ENCODE peak calls at places on chromosomes 2 and 18, in four cellular contexts. J is suprapubic skin, O is spleen, W is H1. B is an unnamed sample.

GRCh38 chr2:172698041-172698863 is 37.4 kb upstream of the RAPGEF4 start:
- DNase-seq in J (no peak), O (no peak), W (no peak), B (no peak)

GRCh38 chr2:241309684-241310117 is 5.8 kb downstream of the HDLBP start:
- DNase-seq in J (no peak), O (peak; percentile 80), W (peak; percentile 28), B (no peak)

GRCh38 chr2:219947575-219947974 is 320.1 kb downstream of the SLC4A3 start:
- DNase-seq in J (no peak), O (no peak), W (no peak), B (no peak)

GRCh38 chr2:8255448-8255800 is 426.4 kb upstream of the ID2 start:
- DNase-seq in J (no peak), O (no peak), W (no peak), B (no peak)

GRCh38 chr2:99780276-99780675 is 290.5 kb upstream of the REV1 start:
- DNase-seq in J (no peak), O (no peak), W (no peak), B (no peak)

GRCh38 chr18:37019157-37019571 is 190.2 kb downstream of the KIAA1328 start:
- DNase-seq in J (no peak), O (no peak), W (peak; percentile 47), B (no peak)

GRCh38 chr18:57084331-57085298 is 62.3 kb upstream of the BOD1L2 start:
- DNase-seq in J (no peak), O (no peak), W (no peak), B (no peak)

GRCh38 chr2:14427982-14428567 is 204.4 kb upstream of the LRATD1 start:
- DNase-seq in J (no peak), O (no peak), W (no peak), B (no peak)

GRCh38 chr2:209425082-209426071 is 1.5 kb downstream of the MAP2 start:
- DNase-seq in J (no peak), O (no peak), W (no peak), B (no peak)

GRCh38 chr2:176115883-176116813 is at the start of gene HOXD10:
- DNase-seq in J (no peak), O (peak; percentile 75), W (peak; percentile 82), B (peak; percentile 81)

DNA sequence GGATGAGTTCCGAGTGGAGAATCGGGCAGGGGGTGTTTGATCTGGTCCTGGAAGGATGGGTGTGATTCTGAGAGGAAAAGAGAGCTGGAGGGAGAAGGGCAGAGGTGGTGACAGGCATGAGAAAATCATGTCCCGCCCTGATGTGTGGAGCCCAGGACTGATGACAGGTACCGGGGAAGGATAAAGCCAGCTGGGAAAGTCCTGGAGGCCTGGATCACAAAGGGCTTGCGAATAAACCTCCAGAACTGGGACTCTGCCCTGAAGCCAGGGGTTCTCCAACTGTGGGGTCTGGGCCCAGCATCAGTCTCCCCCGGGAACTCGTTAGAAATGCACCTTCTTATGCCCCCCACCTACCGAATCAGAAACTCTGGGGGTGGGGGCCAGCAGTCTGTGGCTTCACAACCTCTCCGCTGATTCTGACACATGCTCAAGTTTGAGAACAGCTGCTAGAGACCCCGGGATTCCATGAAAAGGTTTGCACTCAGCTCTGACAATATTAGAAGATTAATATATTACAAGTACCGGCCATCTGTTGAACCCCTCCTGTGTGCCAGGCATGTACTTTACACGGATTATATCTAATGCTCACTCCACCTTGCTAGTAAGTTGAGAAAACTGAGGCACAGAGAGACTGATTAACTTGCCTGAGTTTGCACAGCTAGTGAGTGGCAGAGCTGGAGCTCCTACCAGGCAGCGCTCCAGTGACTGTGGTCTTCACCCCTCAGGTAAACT is 8.0 kb downstream of the TNFRSF11A start:
- DNase-seq in J (no peak), O (no peak), W (peak; percentile 31), B (no peak)
- H3K4me1 ChIP-seq in J (no peaks in the 10 kb centered on the region), O (peaks cover 33% of the 10 kb centered on the region), W (peaks cover 22% of the 10 kb centered on the region), B (no peaks in the 10 kb centered on the region)

GRCh38 chr2:46877619-46878113 is 37.9 kb downstream of the MCFD2 start:
- DNase-seq in J (no peak), O (no peak), W (no peak), B (peak; percentile 19)

GRCh38 chr2:46878886-46879285 is 36.7 kb downstream of the MCFD2 start:
- DNase-seq in J (no peak), O (no peak), W (no peak), B (peak; percentile 22)

GRCh38 chr2:46875226-46875899 is 40.2 kb downstream of the MCFD2 start:
- DNase-seq in J (peak; percentile 15), O (no peak), W (no peak), B (no peak)

GRCh38 chr2:46878240-46878877 is 37.2 kb downstream of the MCFD2 start:
- DNase-seq in J (no peak), O (no peak), W (no peak), B (no peak)

DNA sequence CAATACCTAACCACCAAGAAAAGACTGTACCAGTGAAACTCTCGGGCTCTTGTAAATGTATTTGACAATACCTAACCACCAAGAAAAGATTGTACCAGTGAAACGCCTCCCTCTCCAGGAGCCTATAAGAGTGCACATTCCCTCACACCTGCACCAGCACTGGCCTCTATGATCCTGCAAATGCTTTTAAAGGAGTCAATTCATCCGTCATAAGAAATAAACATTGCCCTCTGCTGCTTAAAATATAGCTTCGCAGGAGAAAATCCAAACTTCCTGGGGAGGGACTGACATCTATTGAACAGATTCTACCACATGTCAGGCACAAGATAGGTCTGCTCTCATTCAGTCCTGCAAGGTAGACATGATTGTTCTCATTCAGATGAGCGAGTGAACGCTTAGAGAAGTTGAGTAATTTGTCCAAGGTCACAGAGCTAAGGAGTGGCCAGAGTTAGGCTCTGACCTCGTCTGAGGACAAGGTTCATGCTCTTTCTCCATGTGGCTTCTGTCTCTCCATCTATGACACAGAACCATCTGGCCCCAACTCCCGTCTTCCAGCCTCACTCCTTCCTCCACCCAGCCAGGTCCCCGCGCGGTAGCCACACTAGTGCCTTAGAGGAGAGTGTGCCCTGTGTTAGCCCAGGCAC is 38.7 kb downstream of the MCFD2 start:
- DNase-seq in J (peak; percentile 60), O (no peak), W (no peak), B (peak; percentile 20)
- TF ChIP-seq POLR2AphosphoS5 in J (no peak), O (no peak), W (no peak), B (peak; percentile 26)

DNA sequence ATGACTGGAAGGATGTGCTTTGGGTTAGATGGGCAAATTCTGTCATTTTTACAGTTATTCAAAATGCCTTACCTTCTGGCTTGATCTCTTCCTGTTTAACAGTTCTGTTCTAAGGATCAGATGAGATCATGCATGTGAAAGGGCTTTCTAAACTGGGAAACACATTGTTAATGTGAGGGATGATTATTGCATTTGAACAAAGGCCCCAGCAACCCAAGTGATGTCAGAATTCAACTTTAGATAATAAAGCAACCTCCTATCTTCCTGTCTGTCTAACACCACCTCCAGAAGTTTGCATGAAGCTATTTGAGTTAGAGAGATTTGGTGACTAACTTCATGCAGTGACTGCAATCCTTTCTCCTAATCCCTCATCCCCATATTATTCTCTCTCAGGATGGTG is 77.8 kb upstream of the B3GNT2 start:
- DNase-seq in J (no peak), O (no peak), W (no peak), B (no peak)
- H3K27ac ChIP-seq in J (no peak overlapping the region), O (no peak overlapping the region), W (no peak overlapping the region), B (no peak overlapping the region)

DNA sequence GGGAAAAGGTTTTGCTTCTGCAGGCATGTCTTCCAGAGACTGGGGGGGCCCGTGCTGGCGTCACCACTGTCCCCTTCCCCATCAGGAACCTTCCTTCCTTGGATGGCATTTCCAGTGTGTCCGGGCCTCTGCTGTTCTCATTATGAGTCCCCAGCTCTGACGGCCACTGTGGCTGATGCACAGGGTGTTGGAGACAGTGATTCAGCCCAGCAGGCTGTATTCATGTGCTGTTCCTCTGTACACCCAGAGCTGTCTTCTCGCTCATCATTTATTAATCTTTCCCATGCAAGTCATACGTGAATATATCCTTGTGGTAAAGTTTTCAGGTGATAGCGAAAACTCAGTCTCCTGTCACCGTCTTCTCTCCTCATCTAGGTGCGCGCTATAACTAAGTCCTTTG is 57.7 kb downstream of the ASAP2 start:
- DNase-seq in J (no peak), O (no peak), W (no peak), B (no peak)
- H3K4me1 ChIP-seq in J (peaks cover 51% of the 10 kb centered on the region), O (peaks cover 23% of the 10 kb centered on the region), W (no peaks in the 10 kb centered on the region), B (peaks cover 52% of the 10 kb centered on the region)

GRCh38 chr18:77012751-77013550 is 119.6 kb downstream of the MBP start:
- DNase-seq in J (no peak), O (no peak), W (no peak), B (no peak)

GRCh38 chr18:77012120-77012519 is 120.5 kb downstream of the MBP start:
- DNase-seq in J (no peak), O (no peak), W (no peak), B (no peak)

GRCh38 chr18:77014538-77014937 is 118.0 kb downstream of the MBP start:
- DNase-seq in J (no peak), O (no peak), W (no peak), B (no peak)

GRCh38 chr18:77015176-77015575 is 117.4 kb downstream of the MBP start:
- DNase-seq in J (no peak), O (no peak), W (no peak), B (no peak)

GRCh38 chr18:77013777-77014525 is 118.6 kb downstream of the MBP start:
- DNase-seq in J (peak; percentile 81), O (no peak), W (no peak), B (no peak)
- TF ChIP-seq POLR2AphosphoS5 in J (no peak), O (no peak), W (no peak), B (peak; percentile 24)

DNA sequence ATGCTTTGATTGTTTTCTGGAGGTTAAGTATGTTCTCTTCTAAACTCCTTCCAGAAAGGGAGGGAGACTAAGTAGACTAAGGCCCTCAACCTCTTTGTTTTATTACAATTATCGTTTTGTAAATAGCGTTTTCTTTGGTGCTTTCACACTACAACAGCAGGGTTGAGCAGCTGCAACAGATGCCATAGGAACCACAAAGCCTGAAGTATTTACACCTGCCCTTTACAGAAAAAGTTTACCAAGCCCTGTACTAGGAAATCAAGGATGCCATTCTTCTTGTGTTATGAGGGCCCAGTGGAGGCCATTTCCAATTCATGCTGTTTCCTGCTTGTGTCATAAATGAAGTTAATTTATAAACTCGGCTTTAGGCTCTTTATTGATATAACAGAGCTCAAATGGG is 914.8 kb downstream of the DCDC2C start:
- DNase-seq in J (no peak), O (no peak), W (no peak), B (no peak)
- H3K27ac ChIP-seq in J (no peak overlapping the region), O (no peak overlapping the region), W (no peak overlapping the region), B (no peak overlapping the region)

GRCh38 chr2:85761512-85761944 is 7.7 kb downstream of the ATOH8 start:
- DNase-seq in J (no peak), O (no peak), W (no peak), B (no peak)

GRCh38 chr2:85765081-85765731 is 11.4 kb downstream of the ATOH8 start:
- DNase-seq in J (no peak), O (no peak), W (peak; percentile 69), B (no peak)

GRCh38 chr2:85761946-85762345 is 8.2 kb downstream of the ATOH8 start:
- DNase-seq in J (no peak), O (no peak), W (no peak), B (no peak)

GRCh38 chr2:85763132-85763531 is 9.3 kb downstream of the ATOH8 start:
- DNase-seq in J (no peak), O (no peak), W (no peak), B (no peak)

DNA sequence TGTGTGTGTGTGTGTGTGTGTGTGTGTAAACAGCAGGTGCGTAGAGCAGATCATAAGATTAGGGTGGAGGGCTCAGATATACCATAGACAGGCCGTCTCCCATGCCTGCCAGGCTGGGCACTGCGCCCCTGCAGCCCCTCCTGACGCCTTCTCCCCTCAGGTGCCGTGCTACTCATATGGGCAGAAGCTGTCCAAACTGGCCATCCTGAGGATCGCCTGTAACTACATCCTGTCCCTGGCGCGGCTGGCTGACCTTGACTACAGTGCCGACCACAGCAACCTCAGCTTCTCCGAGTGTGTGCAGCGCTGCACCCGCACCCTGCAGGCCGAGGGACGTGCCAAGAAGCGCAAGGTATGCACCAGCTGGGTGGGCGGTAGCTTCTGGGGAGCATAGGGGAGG is 10.0 kb downstream of the ATOH8 start:
- DNase-seq in J (no peak), O (no peak), W (no peak), B (no peak)
- H3K4me1 ChIP-seq in J (peaks cover 34% of the 10 kb centered on the region), O (peaks cover 56% of the 10 kb centered on the region), W (peaks cover 5% of the 10 kb centered on the region), B (peaks cover 78% of the 10 kb centered on the region)

GRCh38 chr2:95345415-95346235 is 48.5 kb downstream of the KCNIP3 start:
- DNase-seq in J (peak; percentile 85), O (peak; percentile 92), W (peak; percentile 94), B (peak; percentile 79)
- TF ChIP-seq POLR2AphosphoS5 in J (no peak), O (peak; percentile 73), W (no peak), B (no peak)